ENCODE peak calls at places on chromosomes 11 and 22, in nine cellular contexts. F is NCI-H524; J is H54; P is spleen; Y is tibial nerve; U is sciatic nerve; G is EL; D is NCI-H1694; T is CD4-positive, alpha-beta T cell. K is an unnamed sample.

GRCh38 chr11:128259816-128260215 is 327.5 kb downstream of the ETS1 start:
- DNase-seq in F (no peak), J (no peak), P (no peak), Y (no peak), U (no peak), G (no peak), D (no peak), T (no peak), K (peak)

GRCh38 chr11:5726351-5726750 is 9.9 kb upstream of the OR56B1 start:
- DNase-seq in F (no peak), J (no peak), P (no peak), Y (no peak), U (no peak), G (no peak), D (no peak), T (no peak), K (no peak)

GRCh38 chr11:36628141-36628540 is 30.1 kb upstream of the RAG2 start:
- DNase-seq in F (no peak), J (no peak), P (no peak), Y (no peak), U (no peak), G (no peak), D (no peak), T (no peak), K (no peak)

GRCh38 chr11:62444271-62444833 is 25.5 kb downstream of the SCGB1A1 start:
- DNase-seq in F (peak), J (no peak), P (peak), Y (peak), U (peak), G (peak), D (peak), T (no peak), K (peak)

GRCh38 chr22:47597041-47597440 is 834.6 kb downstream of the TBC1D22A start:
- DNase-seq in F (no peak), J (no peak), P (no peak), Y (no peak), U (no peak), G (no peak), D (no peak), T (no peak), K (no peak)

GRCh38 chr22:43955883-43956286 is 643 bp downstream of the SAMM50 start:
- DNase-seq in F (no peak), J (no peak), P (no peak), Y (no peak), U (no peak), G (no peak), D (no peak), T (no peak), K (peak)

GRCh38 chr22:30416403-30416802 is 9.2 kb upstream of the MTFP1 start:
- DNase-seq in F (no peak), J (no peak), P (no peak), Y (no peak), U (no peak), G (no peak), D (no peak), T (no peak), K (no peak)

GRCh38 chr11:10441652-10442503 is 13.2 kb upstream of the AMPD3 start:
- DNase-seq in F (no peak), J (no peak), P (no peak), Y (no peak), U (no peak), G (no peak), D (no peak), T (no peak), K (peak)

GRCh38 chr11:125358254-125358840 is 137.7 kb downstream of the FEZ1 start:
- DNase-seq in F (no peak), J (no peak), P (no peak), Y (no peak), U (no peak), G (peak), D (no peak), T (no peak), K (no peak)

GRCh38 chr11:17713851-17714250 is 5.5 kb upstream of the MYOD1 start:
- DNase-seq in F (no peak), J (no peak), P (no peak), Y (no peak), U (no peak), G (no peak), D (no peak), T (no peak), K (no peak)

GRCh38 chr11:94738746-94739145 is 29.4 kb upstream of the AMOTL1 start:
- DNase-seq in F (no peak), J (no peak), P (no peak), Y (no peak), U (no peak), G (no peak), D (no peak), T (no peak), K (no peak)

GRCh38 chr22:39646614-39647210 is 76.2 kb downstream of the CACNA1I start:
- DNase-seq in F (no peak), J (no peak), P (no peak), Y (no peak), U (no peak), G (no peak), D (no peak), T (no peak), K (no peak)

GRCh38 chr11:10181811-10182210 is 112.2 kb downstream of the SBF2 start:
- DNase-seq in F (peak), J (no peak), P (no peak), Y (no peak), U (no peak), G (peak), D (no peak), T (no peak), K (peak)

GRCh38 chr11:67372993-67373915 is at the start of gene CLCF1:
- DNase-seq in F (no peak), J (peak), P (peak), Y (peak), U (peak), G (peak), D (no peak), T (peak), K (peak)

GRCh38 chr11:2815762-2816496 is 69.6 kb downstream of the CDKN1C start:
- DNase-seq in F (no peak), J (no peak), P (peak), Y (no peak), U (no peak), G (no peak), D (no peak), T (no peak), K (no peak)

GRCh38 chr11:83161610-83162199 is 4.8 kb downstream of the PCF11 start:
- DNase-seq in F (no peak), J (no peak), P (no peak), Y (no peak), U (no peak), G (no peak), D (no peak), T (no peak), K (no peak)

GRCh38 chr22:45318168-45318557 is 8.4 kb downstream of the FAM118A start:
- DNase-seq in F (peak), J (peak), P (peak), Y (peak), U (peak), G (peak), D (no peak), T (peak), K (peak)

GRCh38 chr11:69708731-69709401 is 5.0 kb upstream of the FGF19 start:
- DNase-seq in F (no peak), J (no peak), P (no peak), Y (no peak), U (no peak), G (no peak), D (no peak), T (no peak), K (no peak)

GRCh38 chr22:36467946-36468345 is 13.5 kb downstream of the TXN2 start:
- DNase-seq in F (no peak), J (peak), P (no peak), Y (no peak), U (no peak), G (peak), D (no peak), T (no peak), K (no peak)

GRCh38 chr22:23405366-23405851 is 174.7 kb downstream of the IGLL1 start:
- DNase-seq in F (no peak), J (no peak), P (no peak), Y (no peak), U (no peak), G (no peak), D (no peak), T (no peak), K (no peak)

GRCh38 chr22:45656577-45656976 is 15.1 kb upstream of the ATXN10 start:
- DNase-seq in F (peak), J (no peak), P (no peak), Y (no peak), U (no peak), G (no peak), D (no peak), T (no peak), K (no peak)

GRCh38 chr11:132632641-132633124 is 899.6 kb downstream of the OPCML start:
- DNase-seq in F (no peak), J (peak), P (no peak), Y (no peak), U (no peak), G (peak), D (peak), T (no peak), K (no peak)

GRCh38 chr22:32202539-32203180 is 2.2 kb downstream of the RFPL2 start:
- DNase-seq in F (peak), J (peak), P (no peak), Y (no peak), U (no peak), G (peak), D (no peak), T (peak), K (peak)

GRCh38 chr11:57546451-57546850 is 9.1 kb downstream of the SMTNL1 start:
- DNase-seq in F (no peak), J (no peak), P (no peak), Y (no peak), U (no peak), G (no peak), D (no peak), T (no peak), K (no peak)

GRCh38 chr11:123448798-123449197 is 18.7 kb downstream of the GRAMD1B start:
- DNase-seq in F (no peak), J (no peak), P (no peak), Y (no peak), U (no peak), G (no peak), D (no peak), T (no peak), K (no peak)

GRCh38 chr22:40499187-40499753 is 128.9 kb downstream of the SGSM3 start:
- DNase-seq in F (no peak), J (peak), P (no peak), Y (no peak), U (no peak), G (peak), D (no peak), T (no peak), K (no peak)

GRCh38 chr11:117366183-117366582 is 38.5 kb downstream of the CEP164 start:
- DNase-seq in F (peak), J (no peak), P (no peak), Y (no peak), U (no peak), G (no peak), D (peak), T (no peak), K (no peak)

GRCh38 chr22:42920101-42920820 is 63.2 kb upstream of the ARFGAP3 start:
- DNase-seq in F (no peak), J (peak), P (peak), Y (no peak), U (no peak), G (peak), D (no peak), T (no peak), K (no peak)

GRCh38 chr11:87871071-87871470 is 304.2 kb downstream of the RAB38 start:
- DNase-seq in F (no peak), J (no peak), P (no peak), Y (no peak), U (no peak), G (no peak), D (peak), T (no peak), K (no peak)

GRCh38 chr11:123434911-123435310 is 4.8 kb downstream of the GRAMD1B start:
- DNase-seq in F (peak), J (no peak), P (no peak), Y (no peak), U (no peak), G (no peak), D (no peak), T (no peak), K (no peak)

GRCh38 chr22:27380826-27381225 is 420.7 kb downstream of the MN1 start:
- DNase-seq in F (peak), J (no peak), P (no peak), Y (no peak), U (no peak), G (no peak), D (no peak), T (no peak), K (no peak)

GRCh38 chr22:39469681-39470461 is 13.1 kb downstream of the MGAT3 start:
- DNase-seq in F (peak), J (no peak), P (no peak), Y (no peak), U (no peak), G (no peak), D (no peak), T (no peak), K (no peak)

GRCh38 chr11:126282361-126282741 is 542 bp upstream of the TIRAP start:
- DNase-seq in F (peak), J (no peak), P (peak), Y (no peak), U (peak), G (peak), D (no peak), T (peak), K (peak)

GRCh38 chr22:46029574-46030200 is 52.7 kb upstream of the WNT7B start:
- DNase-seq in F (no peak), J (no peak), P (peak), Y (no peak), U (peak), G (no peak), D (no peak), T (peak), K (no peak)

GRCh38 chr11:73875840-73876239 is 806 bp downstream of the COA4 start:
- DNase-seq in F (no peak), J (no peak), P (no peak), Y (no peak), U (no peak), G (peak), D (no peak), T (no peak), K (no peak)

GRCh38 chr11:126109941-126110731 is 47.5 kb upstream of the CDON start:
- DNase-seq in F (no peak), J (peak), P (peak), Y (no peak), U (no peak), G (peak), D (no peak), T (no peak), K (no peak)

GRCh38 chr11:131428853-131429252 is 58.4 kb downstream of the NTM start:
- DNase-seq in F (no peak), J (no peak), P (no peak), Y (no peak), U (no peak), G (no peak), D (no peak), T (no peak), K (no peak)

GRCh38 chr11:59283311-59283710 is 70.6 kb upstream of the MPEG1 start:
- DNase-seq in F (no peak), J (no peak), P (no peak), Y (no peak), U (no peak), G (no peak), D (no peak), T (no peak), K (no peak)

K was measured in germinal center.